ENCODE peak calls at places on chromosomes 13 and 19, in six cellular contexts. One of them, this sample, is unnamed.

GRCh38 chr13:21234537-21234936 is 58.1 kb downstream of the MRPL57 start:
- DNase-seq in EL: peak; percentile 68
- DNase-seq in activated naive CD4-positive, alpha-beta T cell treated with anti-CD3 and anti-CD28 coated beads, Interleukin-2, amount 10 ng/mL, durations not matched to agents 7 days and 5 days: no peak
- DNase-seq in iPS DF 19.7: no peak
- DNase-seq in endothelial cell: no peak
- DNase-seq in pancreas: no peak
- DNase-seq in this sample: no peak

GRCh38 chr19:47226426-47227346 is 4.3 kb downstream of the BBC3 start:
- DNase-seq in EL: peak; percentile 88
- DNase-seq in activated naive CD4-positive, alpha-beta T cell treated with anti-CD3 and anti-CD28 coated beads, Interleukin-2, amount 10 ng/mL, durations not matched to agents 7 days and 5 days: peak; percentile 81
- DNase-seq in iPS DF 19.7: no peak
- DNase-seq in endothelial cell: peak; percentile 53
- DNase-seq in pancreas: peak; percentile 72
- DNase-seq in this sample: peak; percentile 90

GRCh38 chr13:110759710-110760109 is 46.2 kb downstream of the ING1 start:
- DNase-seq in EL: peak; percentile 48
- DNase-seq in activated naive CD4-positive, alpha-beta T cell treated with anti-CD3 and anti-CD28 coated beads, Interleukin-2, amount 10 ng/mL, durations not matched to agents 7 days and 5 days: no peak
- DNase-seq in iPS DF 19.7: no peak
- DNase-seq in endothelial cell: no peak
- DNase-seq in pancreas: no peak
- DNase-seq in this sample: no peak

GRCh38 chr19:9531933-9532332 is 6.5 kb downstream of the ZNF426 start:
- DNase-seq in EL: peak; percentile 41
- DNase-seq in activated naive CD4-positive, alpha-beta T cell treated with anti-CD3 and anti-CD28 coated beads, Interleukin-2, amount 10 ng/mL, durations not matched to agents 7 days and 5 days: no peak
- DNase-seq in iPS DF 19.7: no peak
- DNase-seq in endothelial cell: no peak
- DNase-seq in pancreas: no peak
- DNase-seq in this sample: no peak

GRCh38 chr19:48250290-48251025 is 5.3 kb downstream of the CARD8 start:
- DNase-seq in EL: no peak
- DNase-seq in activated naive CD4-positive, alpha-beta T cell treated with anti-CD3 and anti-CD28 coated beads, Interleukin-2, amount 10 ng/mL, durations not matched to agents 7 days and 5 days: no peak
- DNase-seq in iPS DF 19.7: no peak
- DNase-seq in endothelial cell: no peak
- DNase-seq in pancreas: no peak
- DNase-seq in this sample: no peak

GRCh38 chr19:47714339-47714738 is 1.1 kb downstream of the EHD2 start:
- DNase-seq in EL: no peak
- DNase-seq in activated naive CD4-positive, alpha-beta T cell treated with anti-CD3 and anti-CD28 coated beads, Interleukin-2, amount 10 ng/mL, durations not matched to agents 7 days and 5 days: no peak
- DNase-seq in iPS DF 19.7: no peak
- DNase-seq in endothelial cell: no peak
- DNase-seq in pancreas: no peak
- DNase-seq in this sample: no peak

GRCh38 chr13:45718063-45718462 is 15.9 kb downstream of the CBY2 start:
- DNase-seq in EL: peak; percentile 28
- DNase-seq in activated naive CD4-positive, alpha-beta T cell treated with anti-CD3 and anti-CD28 coated beads, Interleukin-2, amount 10 ng/mL, durations not matched to agents 7 days and 5 days: no peak
- DNase-seq in iPS DF 19.7: peak; percentile 30
- DNase-seq in endothelial cell: peak; percentile 18
- DNase-seq in pancreas: no peak
- DNase-seq in this sample: peak; percentile 35

GRCh38 chr19:8304841-8305621 is 3.1 kb downstream of the CD320 start:
- DNase-seq in EL: no peak
- DNase-seq in activated naive CD4-positive, alpha-beta T cell treated with anti-CD3 and anti-CD28 coated beads, Interleukin-2, amount 10 ng/mL, durations not matched to agents 7 days and 5 days: peak; percentile 34
- DNase-seq in iPS DF 19.7: no peak
- DNase-seq in endothelial cell: peak; percentile 43
- DNase-seq in pancreas: peak; percentile 52
- DNase-seq in this sample: peak; percentile 49

GRCh38 chr19:51119089-51119488 is 5.6 kb upstream of the SIGLEC9 start:
- DNase-seq in EL: no peak
- DNase-seq in activated naive CD4-positive, alpha-beta T cell treated with anti-CD3 and anti-CD28 coated beads, Interleukin-2, amount 10 ng/mL, durations not matched to agents 7 days and 5 days: no peak
- DNase-seq in iPS DF 19.7: no peak
- DNase-seq in endothelial cell: no peak
- DNase-seq in pancreas: no peak
- DNase-seq in this sample: no peak

GRCh38 chr19:10379880-10380310 is 477 bp downstream of the TYK2 start:
- DNase-seq in EL: no peak
- DNase-seq in activated naive CD4-positive, alpha-beta T cell treated with anti-CD3 and anti-CD28 coated beads, Interleukin-2, amount 10 ng/mL, durations not matched to agents 7 days and 5 days: no peak
- DNase-seq in iPS DF 19.7: no peak
- DNase-seq in endothelial cell: no peak
- DNase-seq in pancreas: no peak
- DNase-seq in this sample: no peak

GRCh38 chr19:50794074-50794777 is 4.0 kb downstream of the ACP4 start:
- DNase-seq in EL: peak; percentile 47
- DNase-seq in activated naive CD4-positive, alpha-beta T cell treated with anti-CD3 and anti-CD28 coated beads, Interleukin-2, amount 10 ng/mL, durations not matched to agents 7 days and 5 days: no peak
- DNase-seq in iPS DF 19.7: no peak
- DNase-seq in endothelial cell: no peak
- DNase-seq in pancreas: peak; percentile 69
- DNase-seq in this sample: peak; percentile 75

GRCh38 chr13:51223284-51224270 is 1.4 kb downstream of the FAM124A start:
- DNase-seq in EL: no peak
- DNase-seq in activated naive CD4-positive, alpha-beta T cell treated with anti-CD3 and anti-CD28 coated beads, Interleukin-2, amount 10 ng/mL, durations not matched to agents 7 days and 5 days: no peak
- DNase-seq in iPS DF 19.7: no peak
- DNase-seq in endothelial cell: peak; percentile 9
- DNase-seq in pancreas: no peak
- DNase-seq in this sample: no peak

GRCh38 chr13:25420161-25420560 is 48.4 kb downstream of the ATP8A2 start:
- DNase-seq in EL: no peak
- DNase-seq in activated naive CD4-positive, alpha-beta T cell treated with anti-CD3 and anti-CD28 coated beads, Interleukin-2, amount 10 ng/mL, durations not matched to agents 7 days and 5 days: no peak
- DNase-seq in iPS DF 19.7: no peak
- DNase-seq in endothelial cell: no peak
- DNase-seq in pancreas: no peak
- DNase-seq in this sample: no peak

GRCh38 chr19:14536926-14537692 is 7.7 kb downstream of the TECR start:
- DNase-seq in EL: peak; percentile 33
- DNase-seq in activated naive CD4-positive, alpha-beta T cell treated with anti-CD3 and anti-CD28 coated beads, Interleukin-2, amount 10 ng/mL, durations not matched to agents 7 days and 5 days: peak; percentile 71
- DNase-seq in iPS DF 19.7: peak; percentile 93
- DNase-seq in endothelial cell: peak; percentile 80
- DNase-seq in pancreas: peak; percentile 84
- DNase-seq in this sample: peak; percentile 62

GRCh38 chr13:33349314-33349995 is 63.9 kb upstream of the STARD13 start:
- DNase-seq in EL: peak; percentile 50
- DNase-seq in activated naive CD4-positive, alpha-beta T cell treated with anti-CD3 and anti-CD28 coated beads, Interleukin-2, amount 10 ng/mL, durations not matched to agents 7 days and 5 days: no peak
- DNase-seq in iPS DF 19.7: no peak
- DNase-seq in endothelial cell: no peak
- DNase-seq in pancreas: no peak
- DNase-seq in this sample: no peak

GRCh38 chr13:53411443-53411842 is 382.8 kb downstream of the OLFM4 start:
- DNase-seq in EL: no peak
- DNase-seq in activated naive CD4-positive, alpha-beta T cell treated with anti-CD3 and anti-CD28 coated beads, Interleukin-2, amount 10 ng/mL, durations not matched to agents 7 days and 5 days: no peak
- DNase-seq in iPS DF 19.7: no peak
- DNase-seq in endothelial cell: no peak
- DNase-seq in pancreas: no peak
- DNase-seq in this sample: no peak

GRCh38 chr19:58500242-58500641 is 11.6 kb downstream of the SLC27A5 start:
- DNase-seq in EL: no peak
- DNase-seq in activated naive CD4-positive, alpha-beta T cell treated with anti-CD3 and anti-CD28 coated beads, Interleukin-2, amount 10 ng/mL, durations not matched to agents 7 days and 5 days: no peak
- DNase-seq in iPS DF 19.7: no peak
- DNase-seq in endothelial cell: no peak
- DNase-seq in pancreas: no peak
- DNase-seq in this sample: no peak

GRCh38 chr19:55240713-55241020 is 12.1 kb upstream of the TMEM86B start:
- DNase-seq in EL: no peak
- DNase-seq in activated naive CD4-positive, alpha-beta T cell treated with anti-CD3 and anti-CD28 coated beads, Interleukin-2, amount 10 ng/mL, durations not matched to agents 7 days and 5 days: no peak
- DNase-seq in iPS DF 19.7: no peak
- DNase-seq in endothelial cell: no peak
- DNase-seq in pancreas: no peak
- DNase-seq in this sample: no peak

GRCh38 chr19:42427313-42427712 is at the start of gene LIPE:
- DNase-seq in EL: no peak
- DNase-seq in activated naive CD4-positive, alpha-beta T cell treated with anti-CD3 and anti-CD28 coated beads, Interleukin-2, amount 10 ng/mL, durations not matched to agents 7 days and 5 days: no peak
- DNase-seq in iPS DF 19.7: no peak
- DNase-seq in endothelial cell: no peak
- DNase-seq in pancreas: no peak
- DNase-seq in this sample: no peak

GRCh38 chr13:21095311-21095710 is 33.9 kb upstream of the LATS2 start:
- DNase-seq in EL: no peak
- DNase-seq in activated naive CD4-positive, alpha-beta T cell treated with anti-CD3 and anti-CD28 coated beads, Interleukin-2, amount 10 ng/mL, durations not matched to agents 7 days and 5 days: no peak
- DNase-seq in iPS DF 19.7: no peak
- DNase-seq in endothelial cell: no peak
- DNase-seq in pancreas: no peak
- DNase-seq in this sample: no peak

GRCh38 chr13:42454749-42455148 is 119.2 kb upstream of the TNFSF11 start:
- DNase-seq in EL: no peak
- DNase-seq in activated naive CD4-positive, alpha-beta T cell treated with anti-CD3 and anti-CD28 coated beads, Interleukin-2, amount 10 ng/mL, durations not matched to agents 7 days and 5 days: no peak
- DNase-seq in iPS DF 19.7: no peak
- DNase-seq in endothelial cell: no peak
- DNase-seq in pancreas: no peak
- DNase-seq in this sample: no peak

GRCh38 chr19:6610934-6611370 is 20.0 kb upstream of the CD70 start:
- DNase-seq in EL: peak; percentile 95
- DNase-seq in activated naive CD4-positive, alpha-beta T cell treated with anti-CD3 and anti-CD28 coated beads, Interleukin-2, amount 10 ng/mL, durations not matched to agents 7 days and 5 days: no peak
- DNase-seq in iPS DF 19.7: no peak
- DNase-seq in endothelial cell: no peak
- DNase-seq in pancreas: no peak
- DNase-seq in this sample: no peak

GRCh38 chr19:35248310-35249145 is at the start of gene LSR:
- DNase-seq in EL: no peak
- DNase-seq in activated naive CD4-positive, alpha-beta T cell treated with anti-CD3 and anti-CD28 coated beads, Interleukin-2, amount 10 ng/mL, durations not matched to agents 7 days and 5 days: peak; percentile 82
- DNase-seq in iPS DF 19.7: no peak
- DNase-seq in endothelial cell: peak; percentile 51
- DNase-seq in pancreas: peak; percentile 91
- DNase-seq in this sample: peak; percentile 43

GRCh38 chr19:43618921-43619261 is 538 bp downstream of the ZNF428 start:
- DNase-seq in EL: no peak
- DNase-seq in activated naive CD4-positive, alpha-beta T cell treated with anti-CD3 and anti-CD28 coated beads, Interleukin-2, amount 10 ng/mL, durations not matched to agents 7 days and 5 days: peak; percentile 65
- DNase-seq in iPS DF 19.7: no peak
- DNase-seq in endothelial cell: peak; percentile 35
- DNase-seq in pancreas: no peak
- DNase-seq in this sample: peak; percentile 59

GRCh38 chr13:39321578-39321977 is 281.4 kb downstream of the LHFPL6 start:
- DNase-seq in EL: no peak
- DNase-seq in activated naive CD4-positive, alpha-beta T cell treated with anti-CD3 and anti-CD28 coated beads, Interleukin-2, amount 10 ng/mL, durations not matched to agents 7 days and 5 days: no peak
- DNase-seq in iPS DF 19.7: no peak
- DNase-seq in endothelial cell: no peak
- DNase-seq in pancreas: no peak
- DNase-seq in this sample: no peak

GRCh38 chr13:22929391-22930126 is 251.2 kb upstream of the SGCG start:
- DNase-seq in EL: no peak
- DNase-seq in activated naive CD4-positive, alpha-beta T cell treated with anti-CD3 and anti-CD28 coated beads, Interleukin-2, amount 10 ng/mL, durations not matched to agents 7 days and 5 days: no peak
- DNase-seq in iPS DF 19.7: no peak
- DNase-seq in endothelial cell: no peak
- DNase-seq in pancreas: no peak
- DNase-seq in this sample: no peak

GRCh38 chr19:31535691-31536460 is 186.6 kb upstream of the TSHZ3 start:
- DNase-seq in EL: no peak
- DNase-seq in activated naive CD4-positive, alpha-beta T cell treated with anti-CD3 and anti-CD28 coated beads, Interleukin-2, amount 10 ng/mL, durations not matched to agents 7 days and 5 days: no peak
- DNase-seq in iPS DF 19.7: no peak
- DNase-seq in endothelial cell: no peak
- DNase-seq in pancreas: no peak
- DNase-seq in this sample: no peak

GRCh38 chr13:32153056-32153455 is 121.5 kb downstream of the FRY start:
- DNase-seq in EL: peak; percentile 64
- DNase-seq in activated naive CD4-positive, alpha-beta T cell treated with anti-CD3 and anti-CD28 coated beads, Interleukin-2, amount 10 ng/mL, durations not matched to agents 7 days and 5 days: no peak
- DNase-seq in iPS DF 19.7: no peak
- DNase-seq in endothelial cell: no peak
- DNase-seq in pancreas: no peak
- DNase-seq in this sample: no peak

GRCh38 chr19:15564534-15565168 is 50.4 kb upstream of the CYP4F8 start:
- DNase-seq in EL: no peak
- DNase-seq in activated naive CD4-positive, alpha-beta T cell treated with anti-CD3 and anti-CD28 coated beads, Interleukin-2, amount 10 ng/mL, durations not matched to agents 7 days and 5 days: no peak
- DNase-seq in iPS DF 19.7: no peak
- DNase-seq in endothelial cell: no peak
- DNase-seq in pancreas: no peak
- DNase-seq in this sample: no peak

GRCh38 chr19:7570761-7571160 is 24.9 kb upstream of the CAMSAP3 start:
- DNase-seq in EL: no peak
- DNase-seq in activated naive CD4-positive, alpha-beta T cell treated with anti-CD3 and anti-CD28 coated beads, Interleukin-2, amount 10 ng/mL, durations not matched to agents 7 days and 5 days: no peak
- DNase-seq in iPS DF 19.7: no peak
- DNase-seq in endothelial cell: no peak
- DNase-seq in pancreas: no peak
- DNase-seq in this sample: no peak

GRCh38 chr13:42696191-42696590 is 85.2 kb upstream of the FAM216B start:
- DNase-seq in EL: peak; percentile 79
- DNase-seq in activated naive CD4-positive, alpha-beta T cell treated with anti-CD3 and anti-CD28 coated beads, Interleukin-2, amount 10 ng/mL, durations not matched to agents 7 days and 5 days: no peak
- DNase-seq in iPS DF 19.7: no peak
- DNase-seq in endothelial cell: no peak
- DNase-seq in pancreas: no peak
- DNase-seq in this sample: no peak

GRCh38 chr19:12792048-12792852 is 964 bp downstream of the JUNB start:
- DNase-seq in EL: peak; percentile 68
- DNase-seq in activated naive CD4-positive, alpha-beta T cell treated with anti-CD3 and anti-CD28 coated beads, Interleukin-2, amount 10 ng/mL, durations not matched to agents 7 days and 5 days: peak; percentile 89
- DNase-seq in iPS DF 19.7: no peak
- DNase-seq in endothelial cell: peak; percentile 53
- DNase-seq in pancreas: peak; percentile 83
- DNase-seq in this sample: peak; percentile 90

GRCh38 chr19:49541914-49542313 is 14.1 kb downstream of the RCN3 start:
- DNase-seq in EL: no peak
- DNase-seq in activated naive CD4-positive, alpha-beta T cell treated with anti-CD3 and anti-CD28 coated beads, Interleukin-2, amount 10 ng/mL, durations not matched to agents 7 days and 5 days: no peak
- DNase-seq in iPS DF 19.7: no peak
- DNase-seq in endothelial cell: no peak
- DNase-seq in pancreas: no peak
- DNase-seq in this sample: no peak

GRCh38 chr13:30851697-30852096 is 54.4 kb upstream of the MEDAG start:
- DNase-seq in EL: no peak
- DNase-seq in activated naive CD4-positive, alpha-beta T cell treated with anti-CD3 and anti-CD28 coated beads, Interleukin-2, amount 10 ng/mL, durations not matched to agents 7 days and 5 days: no peak
- DNase-seq in iPS DF 19.7: no peak
- DNase-seq in endothelial cell: no peak
- DNase-seq in pancreas: no peak
- DNase-seq in this sample: peak; percentile 33

This sample was measured in NAMALWA.